ENCODE peak calls at places on chromosomes 11 and 22, in ten cellular contexts. X is AG09309; S is neuronal stem cell; J is B cell; B is activated CD8-positive, alpha-beta memory T cell treated with anti-CD3 and anti-CD28 coated beads, Interleukin-2, amount 50 U/mL, for 48 hours; G is right atrium auricular region; U is dorsolateral prefrontal cortex; H is thyroid gland; W is stimulated activated CD8-positive, alpha-beta memory T cell treated with anti-CD3 and anti-CD28 coated beads, Interleukin-4, amount 100 ng/mL, for 24 hours; V is fibroblast of lung. M is an unnamed sample.

GRCh38 chr11:102115557-102115956 is 5.3 kb downstream of the YAP1 start:
- DNase-seq in B (no peak), V (peak), W (no peak), U (no peak), J (no peak), S (peak), G (no peak), X (no peak), H (no peak), M (peak)

GRCh38 chr11:68661697-68662603 is 22.4 kb upstream of the GAL start:
- DNase-seq in V (peak), H (no peak), X (no peak), J (no peak), S (no peak), W (no peak), B (no peak), U (no peak), G (no peak), M (no peak)

GRCh38 chr11:35280727-35281126 is 138.6 kb downstream of the SLC1A2 start:
- DNase-seq in S (no peak), G (no peak), B (no peak), H (no peak), V (no peak), U (no peak), X (no peak), W (no peak), J (no peak), M (no peak)

GRCh38 chr22:35961480-35961902 is 67.1 kb downstream of the RBFOX2 start:
- DNase-seq in B (no peak), H (peak), U (peak), S (peak), G (peak), V (peak), X (no peak), J (no peak), W (no peak), M (peak)

GRCh38 chr11:128222245-128222959 is 365.0 kb downstream of the ETS1 start:
- DNase-seq in X (no peak), S (no peak), G (no peak), J (peak), V (peak), B (no peak), H (no peak), U (no peak), W (no peak), M (no peak)

GRCh38 chr11:126484266-126484665 is 128.8 kb downstream of the ST3GAL4 start:
- DNase-seq in X (peak), W (no peak), S (no peak), G (no peak), B (no peak), J (no peak), U (no peak), V (peak), H (no peak), M (peak)

GRCh38 chr11:108628326-108628725 is 34.8 kb upstream of the EXPH5 start:
- DNase-seq in J (no peak), B (no peak), U (no peak), X (no peak), W (no peak), S (no peak), H (no peak), G (no peak), V (no peak), M (no peak)

GRCh38 chr11:117221775-117222517 is 9.9 kb downstream of the PCSK7 start:
- DNase-seq in S (no peak), G (peak), B (no peak), U (no peak), W (no peak), J (no peak), X (no peak), V (no peak), H (peak), M (peak)